ENCODE peak calls at places on chromosomes 16 and 17, in seven cellular contexts. Y, M, U, O, Q, T and E are unnamed samples.
A peak's percentile ranks its signal among the peaks of the same experiment; 100 is the strongest.

GRCh38 chr17:30236807-30237206 is 1.3 kb upstream of the SLC6A4 start:
- DNase-seq in Y (peak; percentile 83), M (peak; percentile 70), U (no peak), O (no peak), Q (no peak), T (peak; percentile 26), E (no peak)

GRCh38 chr17:45221081-45221996 is at the start of gene FMNL1:
- DNase-seq in Y (peak; percentile 77), M (peak; percentile 80), U (no peak), O (no peak), Q (no peak), T (no peak), E (no peak)

GRCh38 chr16:88303890-88304819 is 78.6 kb upstream of the ZNF469 start:
- DNase-seq in Y (no peak), M (peak; percentile 57), U (no peak), O (peak; percentile 63), Q (no peak), T (peak; percentile 94), E (no peak)

GRCh38 chr17:4142107-4142900 is 526 bp downstream of the ZZEF1 start:
- DNase-seq in Y (peak; percentile 75), M (peak; percentile 58), U (no peak), O (no peak), Q (no peak), T (peak; percentile 25), E (no peak)

GRCh38 chr16:87628246-87628923 is 26.1 kb downstream of the JPH3 start:
- DNase-seq in Y (no peak), M (no peak), U (no peak), O (no peak), Q (no peak), T (no peak), E (no peak)

GRCh38 chr16:12225816-12226480 is 249.4 kb downstream of the SNX29 start:
- DNase-seq in Y (no peak), M (no peak), U (peak; percentile 68), O (no peak), Q (peak; percentile 3), T (no peak), E (no peak)

GRCh38 chr17:540632-541031 is 174.0 kb downstream of the VPS53 start:
- DNase-seq in Y (no peak), M (no peak), U (no peak), O (no peak), Q (no peak), T (no peak), E (no peak)

GRCh38 chr17:28735242-28735722 is 6.7 kb downstream of the NEK8 start:
- DNase-seq in Y (no peak), M (no peak), U (no peak), O (no peak), Q (no peak), T (no peak), E (no peak)

GRCh38 chr17:20267459-20267842 is 199.9 kb downstream of the LGALS9B start:
- DNase-seq in Y (no peak), M (no peak), U (peak; percentile 5), O (no peak), Q (no peak), T (no peak), E (no peak)

GRCh38 chr16:58426095-58426494 is 33.8 kb downstream of the GINS3 start:
- DNase-seq in Y (no peak), M (no peak), U (no peak), O (no peak), Q (no peak), T (no peak), E (peak; percentile 44)

GRCh38 chr17:57946798-57947358 is 8.3 kb downstream of the CUEDC1 start:
- DNase-seq in Y (no peak), M (peak; percentile 47), U (peak; percentile 42), O (no peak), Q (peak; percentile 37), T (peak; percentile 81), E (no peak)

GRCh38 chr17:17079761-17080160 is 37.5 kb downstream of the MPRIP start:
- DNase-seq in Y (no peak), M (peak; percentile 73), U (no peak), O (no peak), Q (no peak), T (no peak), E (peak; percentile 48)

GRCh38 chr16:22220714-22221113 is 14.6 kb downstream of the EEF2K start:
- DNase-seq in Y (no peak), M (peak; percentile 63), U (no peak), O (no peak), Q (peak; percentile 47), T (no peak), E (peak; percentile 71)

GRCh38 chr16:1871974-1872635 is at the start of gene MEIOB:
- DNase-seq in Y (peak; percentile 87), M (peak; percentile 36), U (no peak), O (no peak), Q (no peak), T (peak; percentile 6), E (no peak)

GRCh38 chr16:14527411-14528044 is 102.5 kb downstream of the PARN start:
- DNase-seq in Y (no peak), M (no peak), U (no peak), O (no peak), Q (no peak), T (no peak), E (no peak)

GRCh38 chr17:4944163-4944553 is 4.1 kb downstream of the RNF167 start:
- DNase-seq in Y (no peak), M (no peak), U (no peak), O (no peak), Q (no peak), T (no peak), E (no peak)

GRCh38 chr16:3966681-3967080 is 86.2 kb upstream of the CREBBP start:
- DNase-seq in Y (no peak), M (no peak), U (no peak), O (no peak), Q (no peak), T (no peak), E (no peak)

GRCh38 chr16:21104124-21104860 is 46.4 kb downstream of the DNAH3 start:
- DNase-seq in Y (peak; percentile 13), M (no peak), U (no peak), O (no peak), Q (no peak), T (peak; percentile 88), E (no peak)

GRCh38 chr16:30941600-30942420 is 7.1 kb upstream of the ORAI3 start:
- DNase-seq in Y (peak; percentile 83), M (peak; percentile 83), U (peak; percentile 15), O (peak; percentile 51), Q (peak; percentile 23), T (peak; percentile 59), E (peak; percentile 74)

GRCh38 chr17:77501101-77501566 is 360.4 kb downstream of the SEC14L1 start:
- DNase-seq in Y (peak; percentile 54), M (no peak), U (no peak), O (no peak), Q (no peak), T (no peak), E (peak; percentile 31)

GRCh38 chr16:68370921-68371651 is 60.3 kb downstream of the PRMT7 start:
- DNase-seq in Y (no peak), M (no peak), U (no peak), O (no peak), Q (no peak), T (no peak), E (no peak)

GRCh38 chr17:17812211-17813054 is 24.4 kb downstream of the SREBF1 start:
- DNase-seq in Y (peak; percentile 83), M (peak; percentile 88), U (peak; percentile 9), O (no peak), Q (peak; percentile 47), T (peak; percentile 63), E (no peak)

GRCh38 chr16:1407749-1408148 is 6.8 kb downstream of the UNKL start:
- DNase-seq in Y (no peak), M (peak; percentile 58), U (no peak), O (peak; percentile 33), Q (no peak), T (peak; percentile 28), E (no peak)

GRCh38 chr17:30964878-30965277 is 6.0 kb upstream of the RNF135 start:
- DNase-seq in Y (no peak), M (no peak), U (no peak), O (no peak), Q (no peak), T (no peak), E (no peak)

GRCh38 chr16:73051216-73051615 is 3.3 kb upstream of the ZFHX3 start:
- DNase-seq in Y (no peak), M (no peak), U (no peak), O (no peak), Q (no peak), T (no peak), E (no peak)